ENCODE peak calls at places on chromosomes 1 and 21, in nine cellular contexts. One of them, this sample, is unnamed.

GRCh38 chr1:160800645-160801408 is 4.9 kb downstream of the LY9 start:
- DNase-seq in neural progenitor cell: no peak
- DNase-seq in sigmoid colon: no peak
- DNase-seq in dorsolateral prefrontal cortex: no peak
- DNase-seq in esophagus squamous epithelium: no peak
- DNase-seq in upper lobe of left lung: no peak
- DNase-seq in epithelial cell of esophagus: no peak
- DNase-seq in GM06990: no peak
- DNase-seq in choroid plexus epithelial cell: no peak
- DNase-seq in this sample: no peak

GRCh38 chr1:70864302-70864701 is 183.3 kb downstream of the PTGER3 start:
- DNase-seq in upper lobe of left lung: no peak
- DNase-seq in dorsolateral prefrontal cortex: no peak
- DNase-seq in esophagus squamous epithelium: no peak
- DNase-seq in sigmoid colon: no peak
- DNase-seq in neural progenitor cell: no peak
- DNase-seq in GM06990: no peak
- DNase-seq in choroid plexus epithelial cell: no peak
- DNase-seq in epithelial cell of esophagus: no peak
- DNase-seq in this sample: no peak

GRCh38 chr1:1082239-1083180 is 8.4 kb upstream of the RNF223 start:
- DNase-seq in GM06990: no peak
- DNase-seq in esophagus squamous epithelium: no peak
- DNase-seq in neural progenitor cell: no peak
- DNase-seq in dorsolateral prefrontal cortex: no peak
- DNase-seq in upper lobe of left lung: peak; percentile 17
- DNase-seq in sigmoid colon: peak; percentile 66
- DNase-seq in choroid plexus epithelial cell: no peak
- DNase-seq in epithelial cell of esophagus: no peak
- DNase-seq in this sample: no peak

GRCh38 chr21:44360174-44360573 is 6.8 kb downstream of the TRPM2 start:
- DNase-seq in epithelial cell of esophagus: no peak
- DNase-seq in upper lobe of left lung: no peak
- DNase-seq in choroid plexus epithelial cell: peak; percentile 12
- DNase-seq in GM06990: no peak
- DNase-seq in neural progenitor cell: no peak
- DNase-seq in sigmoid colon: no peak
- DNase-seq in esophagus squamous epithelium: no peak
- DNase-seq in dorsolateral prefrontal cortex: no peak
- DNase-seq in this sample: no peak

GRCh38 chr1:161486806-161487482 is 18.3 kb upstream of the FCGR2A start:
- DNase-seq in esophagus squamous epithelium: no peak
- DNase-seq in upper lobe of left lung: no peak
- DNase-seq in sigmoid colon: no peak
- DNase-seq in neural progenitor cell: peak; percentile 83
- DNase-seq in dorsolateral prefrontal cortex: no peak
- DNase-seq in choroid plexus epithelial cell: peak; percentile 84
- DNase-seq in epithelial cell of esophagus: peak; percentile 72
- DNase-seq in GM06990: no peak
- DNase-seq in this sample: no peak

GRCh38 chr1:87246436-87246835 is 82.2 kb upstream of the LMO4 start:
- DNase-seq in sigmoid colon: no peak
- DNase-seq in upper lobe of left lung: no peak
- DNase-seq in neural progenitor cell: no peak
- DNase-seq in GM06990: no peak
- DNase-seq in esophagus squamous epithelium: no peak
- DNase-seq in dorsolateral prefrontal cortex: no peak
- DNase-seq in choroid plexus epithelial cell: no peak
- DNase-seq in epithelial cell of esophagus: no peak
- DNase-seq in this sample: no peak

GRCh38 chr1:85656256-85656655 is 52.0 kb downstream of the ZNHIT6 start:
- DNase-seq in esophagus squamous epithelium: no peak
- DNase-seq in epithelial cell of esophagus: no peak
- DNase-seq in choroid plexus epithelial cell: peak; percentile 86
- DNase-seq in upper lobe of left lung: no peak
- DNase-seq in dorsolateral prefrontal cortex: no peak
- DNase-seq in sigmoid colon: no peak
- DNase-seq in GM06990: no peak
- DNase-seq in neural progenitor cell: no peak
- DNase-seq in this sample: no peak

GRCh38 chr1:18599704-18600103 is 30.9 kb upstream of the PAX7 start:
- DNase-seq in dorsolateral prefrontal cortex: no peak
- DNase-seq in epithelial cell of esophagus: no peak
- DNase-seq in sigmoid colon: no peak
- DNase-seq in choroid plexus epithelial cell: no peak
- DNase-seq in neural progenitor cell: no peak
- DNase-seq in upper lobe of left lung: no peak
- DNase-seq in esophagus squamous epithelium: no peak
- DNase-seq in GM06990: no peak
- DNase-seq in this sample: no peak

GRCh38 chr1:201536542-201536941 is 2.4 kb upstream of the NAV1 start:
- DNase-seq in dorsolateral prefrontal cortex: no peak
- DNase-seq in upper lobe of left lung: peak; percentile 33
- DNase-seq in GM06990: no peak
- DNase-seq in choroid plexus epithelial cell: peak; percentile 66
- DNase-seq in esophagus squamous epithelium: no peak
- DNase-seq in sigmoid colon: peak; percentile 90
- DNase-seq in epithelial cell of esophagus: peak; percentile 75
- DNase-seq in neural progenitor cell: no peak
- DNase-seq in this sample: no peak

GRCh38 chr1:11492235-11492634 is 13.3 kb downstream of the DISP3 start:
- DNase-seq in epithelial cell of esophagus: no peak
- DNase-seq in dorsolateral prefrontal cortex: no peak
- DNase-seq in GM06990: no peak
- DNase-seq in choroid plexus epithelial cell: no peak
- DNase-seq in upper lobe of left lung: peak; percentile 3
- DNase-seq in neural progenitor cell: no peak
- DNase-seq in sigmoid colon: peak; percentile 12
- DNase-seq in esophagus squamous epithelium: no peak
- DNase-seq in this sample: no peak

GRCh38 chr1:6106977-6107376 is 61.3 kb downstream of the KCNAB2 start:
- DNase-seq in dorsolateral prefrontal cortex: no peak
- DNase-seq in epithelial cell of esophagus: no peak
- DNase-seq in upper lobe of left lung: no peak
- DNase-seq in esophagus squamous epithelium: no peak
- DNase-seq in sigmoid colon: no peak
- DNase-seq in neural progenitor cell: no peak
- DNase-seq in GM06990: no peak
- DNase-seq in choroid plexus epithelial cell: no peak
- DNase-seq in this sample: no peak

GRCh38 chr1:206002833-206003532 is at the start of gene RAB7B:
- DNase-seq in upper lobe of left lung: peak; percentile 77
- DNase-seq in neural progenitor cell: no peak
- DNase-seq in GM06990: no peak
- DNase-seq in dorsolateral prefrontal cortex: no peak
- DNase-seq in esophagus squamous epithelium: no peak
- DNase-seq in choroid plexus epithelial cell: peak; percentile 68
- DNase-seq in epithelial cell of esophagus: peak; percentile 90
- DNase-seq in sigmoid colon: peak; percentile 85
- DNase-seq in this sample: no peak

GRCh38 chr1:37040773-37041172 is 6.5 kb upstream of the GRIK3 start:
- DNase-seq in GM06990: no peak
- DNase-seq in epithelial cell of esophagus: no peak
- DNase-seq in esophagus squamous epithelium: no peak
- DNase-seq in sigmoid colon: no peak
- DNase-seq in choroid plexus epithelial cell: no peak
- DNase-seq in upper lobe of left lung: no peak
- DNase-seq in neural progenitor cell: no peak
- DNase-seq in dorsolateral prefrontal cortex: no peak
- DNase-seq in this sample: no peak

GRCh38 chr1:235622933-235623790 is 26.4 kb downstream of the GNG4 start:
- DNase-seq in esophagus squamous epithelium: no peak
- DNase-seq in sigmoid colon: no peak
- DNase-seq in upper lobe of left lung: no peak
- DNase-seq in neural progenitor cell: no peak
- DNase-seq in choroid plexus epithelial cell: no peak
- DNase-seq in dorsolateral prefrontal cortex: no peak
- DNase-seq in epithelial cell of esophagus: no peak
- DNase-seq in GM06990: no peak
- DNase-seq in this sample: no peak
- H3K4me3 ChIP-seq in esophagus squamous epithelium: no peak overlapping the region
- H3K4me3 ChIP-seq in sigmoid colon: no peak overlapping the region
- H3K4me3 ChIP-seq in upper lobe of left lung: no peak overlapping the region
- H3K4me3 ChIP-seq in neural progenitor cell: no peak overlapping the region
- H3K4me3 ChIP-seq in choroid plexus epithelial cell: no peak overlapping the region
- H3K4me3 ChIP-seq in dorsolateral prefrontal cortex: no peak overlapping the region
- H3K4me3 ChIP-seq in epithelial cell of esophagus: no peak overlapping the region
- H3K4me3 ChIP-seq in GM06990: no peak overlapping the region
- H3K4me3 ChIP-seq in this sample: no peak overlapping the region

GRCh38 chr1:38217316-38217715 is 170.7 kb upstream of the POU3F1 start:
- DNase-seq in upper lobe of left lung: no peak
- DNase-seq in GM06990: no peak
- DNase-seq in dorsolateral prefrontal cortex: no peak
- DNase-seq in choroid plexus epithelial cell: no peak
- DNase-seq in epithelial cell of esophagus: no peak
- DNase-seq in esophagus squamous epithelium: no peak
- DNase-seq in sigmoid colon: no peak
- DNase-seq in neural progenitor cell: no peak
- DNase-seq in this sample: no peak
- TF ChIP-seq CTCF in upper lobe of left lung: no peak
- TF ChIP-seq CTCF in GM06990: no peak
- TF ChIP-seq CTCF in dorsolateral prefrontal cortex: no peak
- TF ChIP-seq CTCF in choroid plexus epithelial cell: no peak
- TF ChIP-seq CTCF in epithelial cell of esophagus: no peak
- TF ChIP-seq CTCF in esophagus squamous epithelium: no peak
- TF ChIP-seq CTCF in sigmoid colon: no peak
- TF ChIP-seq CTCF in neural progenitor cell: no peak
- TF ChIP-seq CTCF in this sample: no peak

GRCh38 chr1:175166746-175167145 is 25.8 kb downstream of the KIAA0040 start:
- DNase-seq in esophagus squamous epithelium: no peak
- DNase-seq in neural progenitor cell: no peak
- DNase-seq in sigmoid colon: no peak
- DNase-seq in upper lobe of left lung: no peak
- DNase-seq in GM06990: no peak
- DNase-seq in epithelial cell of esophagus: no peak
- DNase-seq in choroid plexus epithelial cell: no peak
- DNase-seq in dorsolateral prefrontal cortex: no peak
- DNase-seq in this sample: no peak

GRCh38 chr1:175169305-175170018 is 23.1 kb downstream of the KIAA0040 start:
- DNase-seq in upper lobe of left lung: no peak
- DNase-seq in sigmoid colon: no peak
- DNase-seq in dorsolateral prefrontal cortex: no peak
- DNase-seq in choroid plexus epithelial cell: no peak
- DNase-seq in GM06990: no peak
- DNase-seq in esophagus squamous epithelium: no peak
- DNase-seq in epithelial cell of esophagus: peak; percentile 67
- DNase-seq in neural progenitor cell: no peak
- DNase-seq in this sample: no peak

GRCh38 chr1:175172503-175172902 is 20.1 kb downstream of the KIAA0040 start:
- DNase-seq in sigmoid colon: no peak
- DNase-seq in choroid plexus epithelial cell: no peak
- DNase-seq in upper lobe of left lung: no peak
- DNase-seq in esophagus squamous epithelium: no peak
- DNase-seq in GM06990: no peak
- DNase-seq in dorsolateral prefrontal cortex: no peak
- DNase-seq in neural progenitor cell: no peak
- DNase-seq in epithelial cell of esophagus: no peak
- DNase-seq in this sample: no peak

GRCh38 chr1:175171214-175171913 is 21.2 kb downstream of the KIAA0040 start:
- DNase-seq in GM06990: no peak
- DNase-seq in choroid plexus epithelial cell: no peak
- DNase-seq in dorsolateral prefrontal cortex: no peak
- DNase-seq in epithelial cell of esophagus: no peak
- DNase-seq in upper lobe of left lung: no peak
- DNase-seq in esophagus squamous epithelium: no peak
- DNase-seq in neural progenitor cell: no peak
- DNase-seq in sigmoid colon: no peak
- DNase-seq in this sample: no peak

DNA sequence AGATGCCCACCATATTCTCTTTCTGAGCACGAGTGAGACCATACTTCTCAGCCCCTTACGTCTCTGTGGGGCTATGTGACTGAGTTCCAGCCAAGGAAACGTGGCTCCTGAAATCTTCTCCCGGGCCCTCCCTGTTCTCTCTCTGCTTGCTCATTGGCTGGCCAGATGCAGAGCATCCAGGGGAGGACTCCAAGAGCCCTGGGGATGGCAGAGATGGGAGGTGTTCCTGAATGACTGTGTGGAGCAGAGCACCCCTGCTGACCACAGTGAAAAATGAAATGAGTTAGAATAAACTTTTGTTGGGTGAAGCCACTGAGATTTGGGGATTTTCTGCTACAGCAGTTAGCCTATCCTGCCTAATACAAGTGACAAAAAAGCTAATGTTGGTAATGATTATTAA is 23.8 kb downstream of the KIAA0040 start:
- DNase-seq in esophagus squamous epithelium: no peak
- DNase-seq in sigmoid colon: no peak
- DNase-seq in dorsolateral prefrontal cortex: no peak
- DNase-seq in neural progenitor cell: no peak
- DNase-seq in epithelial cell of esophagus: no peak
- DNase-seq in GM06990: no peak
- DNase-seq in upper lobe of left lung: no peak
- DNase-seq in choroid plexus epithelial cell: no peak
- DNase-seq in this sample: no peak
- H3K4me3 ChIP-seq in esophagus squamous epithelium: no peak overlapping the region
- H3K4me3 ChIP-seq in sigmoid colon: no peak overlapping the region
- H3K4me3 ChIP-seq in dorsolateral prefrontal cortex: no peak overlapping the region
- H3K4me3 ChIP-seq in neural progenitor cell: no peak overlapping the region
- H3K4me3 ChIP-seq in epithelial cell of esophagus: no peak overlapping the region
- H3K4me3 ChIP-seq in GM06990: no peak overlapping the region
- H3K4me3 ChIP-seq in upper lobe of left lung: no peak overlapping the region
- H3K4me3 ChIP-seq in choroid plexus epithelial cell: no peak overlapping the region
- H3K4me3 ChIP-seq in this sample: no peak overlapping the region

GRCh38 chr1:236124965-236125364 is 17.4 kb upstream of the GPR137B start:
- DNase-seq in upper lobe of left lung: no peak
- DNase-seq in choroid plexus epithelial cell: peak; percentile 19
- DNase-seq in dorsolateral prefrontal cortex: no peak
- DNase-seq in epithelial cell of esophagus: no peak
- DNase-seq in sigmoid colon: no peak
- DNase-seq in neural progenitor cell: no peak
- DNase-seq in esophagus squamous epithelium: no peak
- DNase-seq in GM06990: no peak
- DNase-seq in this sample: no peak
- TF ChIP-seq CTCF in upper lobe of left lung: no peak
- TF ChIP-seq CTCF in choroid plexus epithelial cell: peak; percentile 39
- TF ChIP-seq CTCF in dorsolateral prefrontal cortex: no peak
- TF ChIP-seq CTCF in epithelial cell of esophagus: no peak
- TF ChIP-seq CTCF in sigmoid colon: no peak
- TF ChIP-seq CTCF in neural progenitor cell: no peak
- TF ChIP-seq CTCF in esophagus squamous epithelium: no peak
- TF ChIP-seq CTCF in GM06990: peak; percentile 58
- TF ChIP-seq CTCF in this sample: peak; percentile 46